ENCODE peak calls at places on chromosomes 16 and 17, in five cellular contexts. A is activated CD4-positive, alpha-beta T cell treated with anti-CD3 and anti-CD28 coated beads, Interleukin-2, amount 10 ng/mL, durations not matched to agents 7 days and 5 days; J is Panc1; N is mucosa of descending colon; M is activated CD4-positive, CD25-positive, alpha-beta regulatory T cell. G is an unnamed sample.

GRCh38 chr17:73630957-73631595 is 13.2 kb downstream of the SDK2 start:
- DNase-seq in N (no peak), M (no peak), J (no peak), A (no peak), G (no peak)

GRCh38 chr16:49049191-49049590 is 232.4 kb downstream of the CBLN1 start:
- DNase-seq in M (no peak), N (no peak), A (no peak), J (no peak), G (no peak)

GRCh38 chr17:33595783-33596182 is 302.7 kb upstream of the ASIC2 start:
- DNase-seq in A (no peak), N (peak), J (no peak), M (no peak), G (no peak)

GRCh38 chr17:69997332-69997731 is 77.7 kb upstream of the KCNJ16 start:
- DNase-seq in A (no peak), N (peak), J (no peak), M (no peak), G (no peak)

GRCh38 chr16:67528222-67528869 is at the start of gene RIPOR1:
- DNase-seq in N (peak), A (peak), M (peak), J (no peak), G (peak)

GRCh38 chr17:42520540-42520951 is 15.5 kb upstream of the NAGLU start:
- DNase-seq in M (no peak), A (peak), N (no peak), J (no peak), G (no peak)

GRCh38 chr17:48499743-48500434 is 30.9 kb downstream of the HOXB1 start:
- DNase-seq in J (no peak), M (no peak), A (no peak), N (no peak), G (no peak)

GRCh38 chr16:35732046-35732810 is 2272.8 kb downstream of the TP53TG3F start:
- DNase-seq in J (no peak), N (no peak), M (no peak), A (no peak), G (no peak)

GRCh38 chr17:64621772-64622171 is 40.3 kb downstream of the SMURF2 start:
- DNase-seq in A (no peak), N (no peak), M (no peak), J (no peak), G (no peak)

GRCh38 chr16:50474138-50474537 is 74.1 kb upstream of the NKD1 start:
- DNase-seq in N (no peak), A (no peak), J (no peak), M (no peak), G (no peak)

GRCh38 chr16:87065781-87066694 is 251.2 kb downstream of the C16orf95 start:
- DNase-seq in M (no peak), A (no peak), J (no peak), N (no peak), G (no peak)

GRCh38 chr16:53721017-53721416 is 17.1 kb downstream of the FTO start:
- DNase-seq in M (no peak), A (no peak), N (no peak), J (no peak), G (no peak)

GRCh38 chr17:46788796-46789195 is 29.7 kb downstream of the WNT3 start:
- DNase-seq in N (no peak), J (no peak), A (no peak), M (no peak), G (no peak)

GRCh38 chr16:19005561-19006445 is 22.1 kb downstream of the TMC7 start:
- DNase-seq in A (no peak), M (no peak), J (peak), N (peak), G (peak)

GRCh38 chr17:73650147-73650546 is 5.9 kb upstream of the SDK2 start:
- DNase-seq in J (no peak), N (peak), M (no peak), A (peak), G (no peak)

GRCh38 chr17:82754297-82755208 is 2.7 kb downstream of the TBCD start:
- DNase-seq in M (no peak), N (peak), J (no peak), A (peak), G (peak)

GRCh38 chr17:37476431-37477130 is 13.1 kb upstream of the DUSP14 start:
- DNase-seq in M (no peak), J (no peak), A (no peak), N (peak), G (no peak)

GRCh38 chr17:10149573-10150399 is 48.6 kb downstream of the GAS7 start:
- DNase-seq in N (no peak), A (peak), J (no peak), M (no peak), G (no peak)

GRCh38 chr17:73228748-73229236 is 32.9 kb downstream of the CPSF4L start:
- DNase-seq in N (peak), M (no peak), A (peak), J (no peak), G (peak)

GRCh38 chr17:45371414-45372324 is 54.8 kb upstream of the MAP3K14 start:
- DNase-seq in J (peak), N (peak), A (no peak), M (no peak), G (peak)

GRCh38 chr16:66515543-66516171 is 34.3 kb downstream of the TK2 start:
- DNase-seq in N (no peak), J (no peak), A (peak), M (no peak), G (no peak)

GRCh38 chr16:27403601-27403992 is 1.6 kb downstream of the IL21R start:
- DNase-seq in J (no peak), M (no peak), A (no peak), N (no peak), G (no peak)

GRCh38 chr17:75110307-75110937 is 653 bp downstream of the ARMC7 start:
- DNase-seq in J (no peak), A (peak), N (peak), M (no peak), G (no peak)

GRCh38 chr17:12070561-12070960 is 49.9 kb downstream of the MAP2K4 start:
- DNase-seq in N (no peak), J (no peak), M (no peak), A (no peak), G (no peak)

GRCh38 chr17:50426814-50427787 is 1.1 kb downstream of the ACSF2 start:
- DNase-seq in M (no peak), N (peak), A (peak), J (no peak), G (peak)

GRCh38 chr17:79949646-79950292 is 85.9 kb downstream of the TBC1D16 start:
- DNase-seq in N (no peak), M (no peak), A (no peak), J (no peak), G (no peak)

GRCh38 chr17:16415031-16415924 is at the start of gene TRPV2:
- DNase-seq in J (no peak), N (peak), A (peak), M (no peak), G (no peak)

GRCh38 chr16:27978876-27979275 is 84.6 kb downstream of the GSG1L start:
- DNase-seq in N (no peak), M (no peak), A (no peak), J (no peak), G (no peak)

GRCh38 chr17:17693253-17693954 is 12.1 kb downstream of the RAI1 start:
- DNase-seq in N (no peak), A (no peak), J (no peak), M (no peak), G (peak)

GRCh38 chr16:87657621-87658192 is 55.4 kb downstream of the JPH3 start:
- DNase-seq in A (peak), N (peak), M (no peak), J (no peak), G (no peak)

GRCh38 chr17:39838057-39838456 is 26.1 kb downstream of the IKZF3 start:
- DNase-seq in J (no peak), A (no peak), M (no peak), N (no peak), G (no peak)

GRCh38 chr17:72555052-72555451 is 434.2 kb downstream of the SOX9 start:
- DNase-seq in M (no peak), A (no peak), N (no peak), J (no peak), G (no peak)

GRCh38 chr17:28527859-28528258 is 21.7 kb downstream of the FOXN1 start:
- DNase-seq in N (peak), J (no peak), M (no peak), A (no peak), G (peak)

GRCh38 chr16:81376880-81377279 is 62.1 kb downstream of the GAN start:
- DNase-seq in A (no peak), J (no peak), M (no peak), N (no peak), G (no peak)

GRCh38 chr16:27698746-27699145 is 148.8 kb downstream of the KATNIP start:
- DNase-seq in N (no peak), M (no peak), J (no peak), A (no peak), G (no peak)

GRCh38 chr16:46775214-46775613 is 27.1 kb upstream of the MYLK3 start:
- DNase-seq in N (no peak), A (no peak), M (no peak), J (no peak), G (no peak)

GRCh38 chr17:42227849-42228696 is 33.8 kb upstream of the GHDC start:
- DNase-seq in A (no peak), M (no peak), N (no peak), J (no peak), G (no peak)

GRCh38 chr17:1197379-1197778 is 17.6 kb upstream of the ABR start:
- DNase-seq in A (no peak), J (no peak), N (peak), M (no peak), G (no peak)

GRCh38 chr17:17051791-17052461 is 9.7 kb downstream of the MPRIP start:
- DNase-seq in J (no peak), M (no peak), N (peak), A (no peak), G (peak)

GRCh38 chr16:23155445-23156049 is 6.3 kb upstream of the USP31 start:
- DNase-seq in J (no peak), M (no peak), N (peak), A (no peak), G (no peak)

G was measured in left colon.